ENCODE peak calls at places on chromosomes 4 and X, in five cellular contexts. H is endothelial cell of umbilical vein, F is SK-N-SH, Y is pancreas, Q is body of pancreas. C is an unnamed sample. For H3K4me1, the result is how much of the 10 kb centered on the place peaks cover.

GRCh38 chrX:132603700-132604286 is 115.0 kb upstream of the MBNL3 start:
- DNase-seq in H (no peak), F (no peak), Y (no peak), Q (no peak), C (no peak)

GRCh38 chr4:43369036-43369594 is 476.6 kb downstream of the GRXCR1 start:
- DNase-seq in H (no peak), F (no peak), Y (no peak), Q (no peak), C (no peak)

GRCh38 chr4:94642561-94642866 is 115.2 kb upstream of the BMPR1B start:
- DNase-seq in H (no peak), F (no peak), Y (no peak), Q (no peak), C (no peak)

GRCh38 chr4:188246488-188246887 is 107.2 kb downstream of the TRIML1 start:
- DNase-seq in H (no peak), F (no peak), Y (no peak), Q (no peak), C (no peak)

GRCh38 chr4:28225689-28226353 is 1365.2 kb downstream of the STIM2 start:
- DNase-seq in H (peak), F (no peak), Y (no peak), Q (no peak), C (no peak)

GRCh38 chr4:89765966-89766365 is 71.0 kb downstream of the SNCA start:
- DNase-seq in H (peak), F (no peak), Y (peak), Q (peak), C (peak)

GRCh38 chr4:99300934-99301333 is 10.1 kb upstream of the ADH1A start:
- DNase-seq in H (no peak), F (no peak), Y (peak), Q (peak), C (peak)

GRCh38 chr4:61380865-61381264 is 180.7 kb downstream of the ADGRL3 start:
- DNase-seq in H (no peak), F (no peak), Y (no peak), Q (no peak), C (no peak)

GRCh38 chr4:120683902-120684540 is 238.5 kb downstream of the PRDM5 start:
- DNase-seq in H (peak), F (no peak), Y (no peak), Q (no peak), C (no peak)

GRCh38 chr4:182978152-182978827 is 61.1 kb upstream of the DCTD start:
- DNase-seq in H (peak), F (no peak), Y (no peak), Q (no peak), C (no peak)

GRCh38 chr4:136811496-136812077 is 720.7 kb downstream of the PCDH18 start:
- DNase-seq in H (no peak), F (no peak), Y (no peak), Q (no peak), C (no peak)

GRCh38 chrX:93673056-93673868 is at the start of gene NAP1L3:
- DNase-seq in H (peak), F (peak), Y (peak), Q (peak), C (peak)

GRCh38 chrX:143757887-143758286 is 37.3 kb upstream of the SPANXN2 start:
- DNase-seq in H (no peak), F (no peak), Y (no peak), Q (no peak), C (no peak)

GRCh38 chrX:70444326-70445196 is at the start of gene DLG3:
- DNase-seq in H (no peak), F (peak), Y (no peak), Q (no peak), C (no peak)

GRCh38 chrX:151743651-151744470 is 9.3 kb downstream of the CNGA2 start:
- DNase-seq in H (no peak), F (no peak), Y (no peak), Q (no peak), C (no peak)

GRCh38 chr4:102807345-102807744 is 20.0 kb downstream of the UBE2D3 start:
- DNase-seq in H (no peak), F (no peak), Y (no peak), Q (no peak), C (no peak)

GRCh38 chr4:37664696-37665095 is 21.5 kb downstream of the RELL1 start:
- DNase-seq in H (no peak), F (no peak), Y (no peak), Q (no peak), C (no peak)

GRCh38 chr4:37662861-37663390 is 23.2 kb downstream of the RELL1 start:
- DNase-seq in H (no peak), F (no peak), Y (no peak), Q (no peak), C (peak)

GRCh38 chr4:37663552-37663951 is 22.6 kb downstream of the RELL1 start:
- DNase-seq in H (no peak), F (no peak), Y (no peak), Q (no peak), C (no peak)

GRCh38 chr4:37662306-37662705 is 23.9 kb downstream of the RELL1 start:
- DNase-seq in H (no peak), F (no peak), Y (no peak), Q (no peak), C (peak)

DNA sequence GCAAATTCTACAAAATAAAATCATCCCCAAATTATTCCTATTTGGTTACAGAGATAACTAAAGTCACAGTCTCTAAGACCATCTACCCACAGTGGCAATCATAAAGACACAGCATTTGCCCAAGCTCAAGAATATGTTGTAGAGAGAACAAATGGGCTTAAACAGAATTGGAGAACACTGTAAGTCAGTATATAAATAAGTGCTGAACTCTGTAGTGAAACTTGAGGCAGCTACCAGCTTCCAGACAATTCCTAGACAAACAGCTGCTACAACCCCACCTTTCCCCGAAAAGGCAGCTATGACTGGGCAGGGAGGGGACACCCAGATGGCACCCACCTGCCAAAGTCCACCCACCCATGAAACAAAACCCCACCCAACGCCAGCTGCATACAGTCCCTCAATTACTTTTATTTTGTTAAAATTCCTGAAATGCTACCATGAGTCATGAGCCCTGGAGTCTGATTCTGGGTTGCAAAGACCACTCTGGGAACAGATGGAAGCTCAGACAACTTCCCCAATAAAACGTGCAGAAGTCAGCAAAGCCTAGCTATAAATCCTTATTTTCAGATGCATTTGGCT is 24.4 kb downstream of the RELL1 start:
- DNase-seq in H (peak), F (no peak), Y (no peak), Q (no peak), C (no peak)
- H3K4me1 ChIP-seq in H (half or more), F (under half), Y (under half), Q (under half), C (half or more)

DNA sequence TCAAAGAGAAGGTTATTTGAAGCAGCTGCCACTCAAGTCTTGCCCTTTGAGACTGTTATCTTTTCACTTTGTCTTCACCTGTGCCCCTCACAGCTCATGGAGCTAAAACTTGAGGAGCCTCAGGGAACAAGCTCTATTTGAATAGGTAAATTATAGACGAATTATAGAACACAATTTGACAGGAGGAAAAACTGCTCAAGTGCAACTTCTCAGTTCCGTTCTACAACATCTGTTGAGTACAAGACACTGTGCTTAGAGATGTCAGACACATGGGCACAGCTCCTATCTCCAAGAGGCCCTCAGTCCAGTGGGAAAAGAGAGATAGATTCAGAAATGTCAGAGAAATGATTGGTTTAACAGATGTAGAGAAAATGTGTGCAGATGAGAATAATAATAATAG is 5.1 kb downstream of the PPP1R2C start:
- DNase-seq in H (no peak), F (no peak), Y (no peak), Q (no peak), C (no peak)
- H3K4me1 ChIP-seq in H (under half), F (under half), Y (under half), Q (under half), C (under half)

DNA sequence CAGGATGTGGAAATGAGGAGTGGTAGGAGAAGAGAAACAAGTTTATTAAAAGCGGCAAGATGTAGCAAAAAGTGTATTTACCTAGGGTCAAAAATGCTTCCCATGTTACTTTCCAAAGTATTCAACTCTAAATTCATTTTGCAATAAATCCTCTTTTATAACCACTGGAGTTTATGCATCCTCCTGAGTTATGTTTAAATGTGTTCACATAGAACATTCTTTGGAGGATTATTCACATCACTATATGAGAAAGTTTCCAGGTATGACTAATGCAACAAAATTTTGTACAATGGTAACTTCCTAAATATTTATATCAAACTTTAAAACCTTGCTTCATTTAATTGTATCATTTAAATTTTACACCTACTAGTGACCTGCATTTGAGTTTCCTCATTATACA is 870.6 kb upstream of the SLIT2 start:
- DNase-seq in H (no peak), F (no peak), Y (no peak), Q (no peak), C (no peak)
- H3K4me1 ChIP-seq in H (under half), F (under half), Y (under half), Q (under half), C (under half)

GRCh38 chr4:2285665-2286381 is 23.9 kb upstream of the MXD4 start:
- DNase-seq in H (no peak), F (no peak), Y (no peak), Q (no peak), C (peak)
- H3K4me1 ChIP-seq in H (under half), F (under half), Y (under half), Q (under half), C (under half)

GRCh38 chrX:1416965-1417760 is 25.2 kb upstream of the SLC25A6 start:
- DNase-seq in H (no peak), F (no peak), Y (no peak), Q (no peak), C (no peak)

GRCh38 chrX:1417921-1418875 is 26.3 kb upstream of the SLC25A6 start:
- DNase-seq in H (no peak), F (no peak), Y (no peak), Q (no peak), C (no peak)

GRCh38 chrX:1416327-1416784 is 24.4 kb upstream of the SLC25A6 start:
- DNase-seq in H (no peak), F (no peak), Y (no peak), Q (no peak), C (no peak)

GRCh38 chrX:1411331-1411730 is 19.4 kb upstream of the SLC25A6 start:
- DNase-seq in H (no peak), F (no peak), Y (no peak), Q (no peak), C (peak)

DNA sequence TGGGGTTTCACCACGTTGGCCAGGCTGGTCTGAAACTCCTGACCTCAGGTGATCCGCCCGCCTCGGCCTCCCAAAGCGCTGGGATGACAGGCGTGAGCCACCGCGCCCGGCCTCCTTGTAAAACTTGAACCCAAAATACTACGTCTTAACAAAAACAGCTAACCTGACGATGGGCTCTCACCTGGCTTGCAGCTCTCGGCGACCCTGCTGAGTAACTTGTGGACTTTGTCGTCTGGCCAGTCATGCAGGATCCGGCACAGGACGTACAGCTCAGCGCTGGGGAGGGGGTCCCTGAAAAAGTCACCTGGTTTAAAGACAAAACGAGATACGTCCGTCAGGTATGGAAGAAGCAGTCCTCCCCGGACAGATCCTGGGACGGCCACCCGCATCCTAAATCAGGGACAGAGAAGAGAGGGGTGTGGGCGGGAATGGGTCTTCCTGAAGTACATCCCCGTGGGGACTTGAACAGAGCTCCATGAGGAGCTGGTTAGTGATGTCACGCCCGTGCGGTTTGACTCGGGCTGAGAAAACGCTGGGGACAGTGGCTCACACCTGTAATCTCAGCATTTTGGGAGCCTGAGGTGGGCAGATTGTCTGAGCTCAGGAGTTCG is 20.7 kb upstream of the SLC25A6 start:
- DNase-seq in H (no peak), F (no peak), Y (no peak), Q (no peak), C (no peak)
- H3K4me1 ChIP-seq in H (under half), F (under half), Y (under half), Q (under half), C (under half)

GRCh38 chrX:3312109-3312508 is 34.3 kb downstream of the MXRA5 start:
- DNase-seq in H (no peak), F (no peak), Y (no peak), Q (no peak), C (no peak)
- H3K4me1 ChIP-seq in H (under half), F (under half), Y (under half), Q (under half), C (under half)

DNA sequence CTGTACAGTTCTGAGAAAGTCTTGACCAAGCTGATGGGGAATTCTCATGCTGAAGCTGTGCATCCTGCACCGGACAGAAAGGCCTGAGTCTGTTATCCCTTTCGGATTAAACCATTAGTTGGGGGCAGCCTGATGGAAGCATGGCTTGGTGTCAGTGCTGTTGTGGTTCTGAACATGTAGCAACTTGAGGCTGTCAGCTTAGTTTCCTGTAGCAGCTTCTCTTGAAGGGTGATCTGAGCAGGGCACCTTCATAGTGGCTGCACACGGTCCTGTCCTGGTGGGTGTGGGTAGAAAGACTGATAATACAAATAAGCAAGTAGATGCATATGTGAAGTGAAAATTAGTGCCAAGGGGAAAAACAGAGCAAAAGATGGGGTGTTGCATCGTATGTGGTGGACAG is 11.7 kb downstream of the KIAA0232 start:
- DNase-seq in H (no peak), F (no peak), Y (no peak), Q (no peak), C (no peak)
- H3K4me1 ChIP-seq in H (under half), F (under half), Y (under half), Q (under half), C (under half)

C was measured in thyroid gland.